ENCODE peak calls at places on chromosomes 4 and X, in four cellular contexts. R is T-helper 1 cell, E is body of pancreas, Z is NCI-H1930. T is an unnamed sample.

GRCh38 chr4:89338206-89338605 is 30.6 kb upstream of the GPRIN3 start:
- DNase-seq in E (no peak), R (no peak), Z (no peak), T (no peak)

GRCh38 chrX:54824195-54824594 is 16.6 kb downstream of the MAGED2 start:
- DNase-seq in R (no peak), E (no peak), Z (no peak), T (no peak)

GRCh38 chr4:18735740-18736288 is 714.3 kb upstream of the LCORL start:
- DNase-seq in Z (no peak), R (no peak), E (no peak), T (no peak)

GRCh38 chrX:42530027-42530426 is 247.9 kb downstream of the PPP1R2C start:
- DNase-seq in R (no peak), E (no peak), Z (no peak), T (no peak)

GRCh38 chr4:41432889-41433288 is 105.1 kb upstream of the LIMCH1 start:
- DNase-seq in R (no peak), Z (no peak), E (no peak), T (no peak)

GRCh38 chr4:98706200-98706813 is 47.9 kb upstream of the TSPAN5 start:
- DNase-seq in R (no peak), E (no peak), Z (no peak), T (peak; percentile 3)

GRCh38 chrX:8879750-8880149 is 78.6 kb upstream of the FAM9A start:
- DNase-seq in R (no peak), E (peak; percentile 4), Z (no peak), T (peak; percentile 0)

GRCh38 chrX:45400380-45400779 is 199.7 kb upstream of the DIPK2B start:
- DNase-seq in E (no peak), Z (no peak), R (no peak), T (no peak)

GRCh38 chr4:148044889-148045352 is 313.0 kb downstream of the ARHGAP10 start:
- DNase-seq in Z (no peak), E (no peak), R (no peak), T (no peak)

GRCh38 chrX:30892591-30892990 is 3.5 kb upstream of the TAB3 start:
- DNase-seq in Z (no peak), R (no peak), E (no peak), T (no peak)

GRCh38 chr4:17029432-17029831 is 131.0 kb upstream of the LDB2 start:
- DNase-seq in Z (no peak), R (no peak), E (no peak), T (no peak)

GRCh38 chr4:177227636-177228035 is 82.0 kb upstream of the NEIL3 start:
- DNase-seq in R (no peak), E (no peak), Z (no peak), T (no peak)

GRCh38 chrX:41923925-41924693 is 755 bp upstream of the CASK start:
- DNase-seq in Z (peak; percentile 13), R (no peak), E (peak; percentile 39), T (peak; percentile 4)